ENCODE peak calls at places on chromosomes 7 and 10, in seven cellular contexts. C is HCT116, O is PC-3, X is psoas muscle, W is thyroid gland, K is Panc1, D is GM23338. Q is an unnamed sample. For H3K4me1, the result is how much of the 10 kb centered on the place peaks cover.

GRCh38 chr7:159125104-159125943 is 19.3 kb downstream of the VIPR2 start:
- DNase-seq in X (no peak), C (no peak), O (no peak), W (no peak), K (no peak), D (no peak), Q (no peak)

GRCh38 chr10:59055046-59055445 is 121.4 kb upstream of the PHYHIPL start:
- DNase-seq in W (no peak), C (no peak), K (no peak), D (no peak), O (no peak), X (no peak), Q (no peak)

GRCh38 chr7:32275216-32275979 is 205.2 kb upstream of the PDE1C start:
- DNase-seq in X (no peak), W (no peak), C (no peak), O (peak), D (no peak), K (no peak), Q (no peak)

GRCh38 chr7:2621061-2621828 is 10.5 kb upstream of the TTYH3 start:
- DNase-seq in C (no peak), D (peak), O (peak), K (no peak), X (peak), W (peak), Q (no peak)

GRCh38 chr7:133633055-133633454 is 380.2 kb downstream of the EXOC4 start:
- DNase-seq in D (no peak), C (no peak), X (no peak), W (no peak), O (peak), K (no peak), Q (no peak)

GRCh38 chr7:41796331-41796730 is 93.4 kb upstream of the INHBA start:
- DNase-seq in K (no peak), X (no peak), O (no peak), C (no peak), W (no peak), D (no peak), Q (no peak)

GRCh38 chr10:98886686-98887085 is 349.0 kb downstream of the HPSE2 start:
- DNase-seq in C (no peak), D (no peak), X (no peak), O (peak), K (no peak), W (no peak), Q (no peak)

GRCh38 chr10:15172306-15172840 is 3.9 kb upstream of the NMT2 start:
- DNase-seq in C (no peak), D (no peak), K (no peak), O (no peak), X (no peak), W (no peak), Q (no peak)

GRCh38 chr7:131803861-131804260 is 247.4 kb upstream of the PODXL start:
- DNase-seq in D (peak), X (no peak), K (no peak), W (no peak), O (no peak), C (no peak), Q (no peak)

GRCh38 chr7:156109076-156109475 is 296.8 kb upstream of the SHH start:
- DNase-seq in O (no peak), C (no peak), X (no peak), K (no peak), W (no peak), D (no peak), Q (no peak)

DNA sequence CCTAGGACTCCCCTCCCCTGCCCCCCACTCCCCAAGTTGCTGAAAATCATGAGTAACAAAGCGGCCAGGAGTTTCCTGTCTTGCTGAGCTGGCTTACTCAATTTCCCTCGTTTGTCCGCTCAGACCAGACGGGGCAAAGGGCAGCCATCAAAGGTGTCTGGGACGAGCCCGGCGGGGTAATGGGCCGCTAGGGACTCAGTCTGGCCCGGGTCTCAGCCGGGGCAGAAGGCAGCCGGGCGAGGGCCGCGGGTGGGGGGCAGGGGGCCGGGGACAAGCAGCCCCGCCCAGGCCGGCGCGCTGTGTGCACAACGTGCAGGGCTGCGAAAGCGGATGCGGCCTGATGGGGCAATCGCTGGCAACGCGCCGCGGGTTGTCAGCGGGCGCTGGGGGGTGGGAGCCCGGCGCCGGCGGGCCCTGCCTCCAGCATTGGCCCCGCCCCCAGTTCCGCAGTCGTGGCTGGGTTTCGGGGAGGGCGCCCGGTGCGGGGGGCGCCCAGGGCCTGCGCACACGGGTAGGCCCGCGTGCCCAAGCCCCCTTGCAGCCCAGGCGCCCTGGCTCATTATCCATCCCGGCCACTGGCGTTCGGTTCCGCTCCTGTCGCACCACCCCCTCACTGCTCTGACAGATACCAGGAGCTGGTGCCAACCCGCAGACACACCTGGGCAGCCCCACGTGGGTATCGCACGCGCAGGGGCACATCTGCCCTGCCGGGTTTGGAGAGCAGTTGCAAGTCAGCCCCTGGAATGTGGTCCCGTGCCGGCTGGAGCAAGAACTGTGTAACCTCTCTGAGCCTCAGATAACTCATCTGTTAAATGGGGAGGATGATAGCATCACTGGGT is 35.1 kb downstream of the DNAJB12 start:
- DNase-seq in O (peak), K (no peak), X (peak), C (peak), D (peak), W (peak), Q (peak)
- H3K4me1 ChIP-seq in O (half or more), K (half or more), X (half or more), C (half or more), D (under half), W (half or more), Q (under half)

DNA sequence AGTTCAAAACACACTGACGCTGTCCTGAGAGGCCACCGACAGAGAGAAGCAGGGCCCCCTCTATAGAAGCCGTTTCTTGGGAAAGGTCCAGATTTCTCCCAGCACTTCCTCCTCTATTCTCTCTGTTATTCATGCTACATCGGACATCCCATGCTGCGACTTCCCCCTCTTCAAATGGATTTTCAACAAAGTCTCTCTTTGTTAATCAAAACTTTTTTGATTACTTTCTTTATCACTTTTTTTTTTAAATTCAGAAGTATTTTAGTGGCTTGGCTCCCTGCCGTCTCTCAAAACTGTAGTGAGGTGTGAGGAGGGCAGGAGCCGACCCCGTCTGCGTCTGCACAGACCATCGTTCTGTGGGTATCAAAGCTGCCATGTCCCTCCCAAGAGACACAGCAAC is 298.9 kb upstream of the PITRM1 start:
- DNase-seq in C (no peak), W (no peak), K (no peak), O (no peak), D (no peak), X (no peak), Q (no peak)
- TF ChIP-seq CTCF in C (no peak), W (no peak), K (no peak), O (no peak), D (no peak), X (no peak), Q (no peak)

GRCh38 chr7:50353894-50354595 is 49.5 kb downstream of the IKZF1 start:
- DNase-seq in W (no peak), D (no peak), K (no peak), X (no peak), O (no peak), C (no peak), Q (no peak)
- H3K4me1 ChIP-seq in W (under half), D (under half), K (under half), X (under half), O (under half), C (under half), Q (under half)

GRCh38 chr10:120804020-120804419 is 47.1 kb upstream of the WDR11 start:
- DNase-seq in K (no peak), O (no peak), X (no peak), C (no peak), W (no peak), D (no peak), Q (no peak)

GRCh38 chr10:120800528-120801323 is 50.4 kb upstream of the WDR11 start:
- DNase-seq in W (no peak), O (no peak), K (no peak), X (no peak), C (no peak), D (peak), Q (no peak)

GRCh38 chr10:120806081-120806480 is 45.1 kb upstream of the WDR11 start:
- DNase-seq in O (no peak), W (no peak), D (no peak), K (no peak), X (no peak), C (no peak), Q (no peak)

GRCh38 chr10:120810298-120810697 is 40.9 kb upstream of the WDR11 start:
- DNase-seq in K (no peak), X (no peak), O (peak), D (no peak), W (no peak), C (no peak), Q (no peak)

GRCh38 chr10:120805014-120805805 is 46.0 kb upstream of the WDR11 start:
- DNase-seq in X (no peak), C (peak), O (no peak), W (no peak), D (peak), K (no peak), Q (no peak)
- TF ChIP-seq CTCF in X (no peak), C (peak), O (no peak), W (no peak), D (peak), K (peak), Q (no peak)

DNA sequence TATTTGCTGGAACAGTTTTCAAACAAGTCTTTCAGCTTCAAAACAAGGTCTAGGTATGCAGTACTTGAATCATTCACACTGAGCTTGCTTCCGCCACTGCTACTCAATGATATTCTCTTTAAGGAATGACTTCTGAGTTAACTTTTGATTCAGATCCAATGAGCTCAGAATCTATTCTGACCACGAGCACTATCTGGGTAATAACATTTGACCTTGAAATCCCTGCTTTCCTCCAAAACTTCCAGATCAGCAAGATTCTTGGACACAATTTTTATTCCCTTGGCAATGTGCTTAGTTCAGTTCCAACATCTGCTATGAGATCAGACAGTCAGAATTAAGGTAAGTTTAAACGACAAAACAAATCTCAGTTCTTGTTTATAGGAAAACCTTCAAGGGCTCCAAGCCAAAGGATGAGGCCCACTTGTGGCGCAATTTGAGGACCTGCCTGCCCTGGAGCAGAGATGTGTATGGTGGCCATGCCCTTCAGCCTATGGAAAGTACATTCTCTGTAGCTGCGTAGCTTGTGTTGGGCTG is 87.2 kb downstream of the RNF216 start:
- DNase-seq in X (no peak), C (no peak), D (no peak), O (peak), W (no peak), K (no peak), Q (no peak)
- H3K4me1 ChIP-seq in X (half or more), C (under half), D (under half), O (under half), W (under half), K (under half), Q (under half)

GRCh38 chr10:124125305-124126116 is 32.1 kb upstream of the CHST15 start:
- DNase-seq in K (no peak), D (peak), X (no peak), O (peak), C (peak), W (peak), Q (no peak)
- TF ChIP-seq CTCF in K (peak), D (peak), X (peak), O (peak), C (peak), W (peak), Q (no peak)

GRCh38 chr10:5557799-5558771 is 33.3 kb downstream of the CALML3 start:
- DNase-seq in O (no peak), C (no peak), X (no peak), K (no peak), D (peak), W (no peak), Q (no peak)

GRCh38 chr10:5561704-5562645 is 37.2 kb downstream of the CALML3 start:
- DNase-seq in O (no peak), K (no peak), X (no peak), W (no peak), C (no peak), D (no peak), Q (no peak)

GRCh38 chr10:5560844-5561703 is 36.3 kb downstream of the CALML3 start:
- DNase-seq in C (no peak), O (no peak), W (no peak), D (no peak), X (no peak), K (no peak), Q (no peak)

GRCh38 chr10:5560142-5560843 is 35.5 kb downstream of the CALML3 start:
- DNase-seq in W (no peak), C (no peak), O (no peak), D (no peak), K (no peak), X (no peak), Q (no peak)

GRCh38 chr10:5559642-5560141 is 34.9 kb downstream of the CALML3 start:
- DNase-seq in X (no peak), D (no peak), O (peak), K (no peak), C (no peak), W (no peak), Q (no peak)
- H3K4me1 ChIP-seq in X (under half), D (under half), O (under half), K (under half), C (under half), W (under half), Q (under half)

GRCh38 chr7:66905689-66906088 is 15.3 kb upstream of the TMEM248 start:
- DNase-seq in X (no peak), K (no peak), C (no peak), D (peak), W (no peak), O (no peak), Q (no peak)
- TF ChIP-seq CTCF in X (no peak), K (peak), C (peak), D (peak), W (no peak), O (peak), Q (no peak)